ENCODE peak calls at places on chromosome 15, in six cellular contexts. R, F, A, Y, Z and I are unnamed samples.

GRCh38 chr15:82810061-82810862 is 834 bp downstream of the WHAMM start:
- DNase-seq in F (no peak), R (no peak), Y (peak; percentile 74), Z (peak; percentile 37), A (peak; percentile 74), I (no peak)

GRCh38 chr15:90576711-90577389 is 47.1 kb downstream of the CRTC3 start:
- DNase-seq in A (no peak), Z (no peak), F (no peak), R (no peak), Y (no peak), I (no peak)

GRCh38 chr15:41634072-41634628 is 26.1 kb upstream of the MGA start:
- DNase-seq in F (no peak), A (no peak), Z (no peak), Y (no peak), R (no peak), I (no peak)

GRCh38 chr15:39133201-39133600 is 447.7 kb upstream of the THBS1 start:
- DNase-seq in R (no peak), F (no peak), Y (peak; percentile 3), Z (no peak), A (no peak), I (peak; percentile 60)

GRCh38 chr15:64865998-64866520 is 24.3 kb downstream of the PLEKHO2 start:
- DNase-seq in R (no peak), Y (peak; percentile 91), Z (no peak), A (no peak), F (no peak), I (peak; percentile 80)

GRCh38 chr15:66474140-66474539 is 23.4 kb downstream of the SNAPC5 start:
- DNase-seq in Z (no peak), Y (no peak), R (no peak), F (no peak), A (no peak), I (no peak)

GRCh38 chr15:88891540-88892254 is 3.6 kb downstream of the HAPLN3 start:
- DNase-seq in A (no peak), F (no peak), R (no peak), Z (no peak), Y (no peak), I (no peak)

GRCh38 chr15:63491116-63491817 is 13.1 kb upstream of the USP3 start:
- DNase-seq in F (peak; percentile 27), Y (no peak), A (no peak), Z (no peak), R (no peak), I (no peak)

GRCh38 chr15:85891470-85891869 is 96.7 kb upstream of the KLHL25 start:
- DNase-seq in F (no peak), R (no peak), A (no peak), Y (no peak), Z (no peak), I (no peak)

GRCh38 chr15:63824570-63824969 is 9.2 kb downstream of the HERC1 start:
- DNase-seq in F (no peak), R (no peak), Y (no peak), A (no peak), Z (no peak), I (no peak)

GRCh38 chr15:95440712-95441111 is 889.8 kb upstream of the NR2F2 start:
- DNase-seq in Y (no peak), R (no peak), F (no peak), Z (no peak), A (no peak), I (peak; percentile 33)

GRCh38 chr15:80310776-80311175 is 58.8 kb upstream of the CTXND1 start:
- DNase-seq in Y (no peak), F (no peak), Z (no peak), R (no peak), A (no peak), I (no peak)

GRCh38 chr15:98043160-98044059 is 82.9 kb downstream of the ARRDC4 start:
- DNase-seq in F (no peak), Y (no peak), R (no peak), A (no peak), Z (no peak), I (no peak)

GRCh38 chr15:43903864-43904290 is 77.1 kb downstream of the WDR76 start:
- DNase-seq in F (peak; percentile 36), Y (peak; percentile 87), Z (peak; percentile 45), R (peak; percentile 16), A (peak; percentile 86), I (no peak)

GRCh38 chr15:66833372-66833771 is 131.3 kb downstream of the SMAD6 start:
- DNase-seq in Z (no peak), A (no peak), F (no peak), R (no peak), Y (no peak), I (no peak)

GRCh38 chr15:98681061-98681460 is 32.7 kb downstream of the IGF1R start:
- DNase-seq in A (no peak), Z (no peak), F (no peak), R (no peak), Y (no peak), I (no peak)

GRCh38 chr15:68511073-68511991 is 67.5 kb upstream of the CORO2B start:
- DNase-seq in A (no peak), Y (peak; percentile 90), F (no peak), R (no peak), Z (no peak), I (peak; percentile 95)

GRCh38 chr15:65580287-65580686 is 30.6 kb downstream of the INTS14 start:
- DNase-seq in Z (no peak), A (no peak), Y (peak; percentile 92), R (no peak), F (no peak), I (peak; percentile 36)

GRCh38 chr15:81781316-81781868 is 264.4 kb downstream of the MEX3B start:
- DNase-seq in R (no peak), Z (no peak), F (no peak), A (no peak), Y (no peak), I (no peak)

GRCh38 chr15:90648137-90649070 is 68.7 kb upstream of the BLM start:
- DNase-seq in Y (peak; percentile 89), F (peak; percentile 43), A (peak; percentile 72), Z (peak; percentile 58), R (no peak), I (no peak)

GRCh38 chr15:79282371-79283251 is at the start of gene ANKRD34C:
- DNase-seq in R (no peak), Y (no peak), F (peak; percentile 75), Z (no peak), A (peak; percentile 69), I (no peak)

GRCh38 chr15:70140543-70141375 is 43.0 kb upstream of the TLE3 start:
- DNase-seq in F (no peak), A (no peak), Z (peak; percentile 9), Y (no peak), R (no peak), I (no peak)

GRCh38 chr15:48355377-48355776 is 24.1 kb downstream of the DUT start:
- DNase-seq in Y (no peak), Z (no peak), F (no peak), R (no peak), A (no peak), I (peak; percentile 71)

GRCh38 chr15:88998980-88999713 is 86.0 kb upstream of the MFGE8 start:
- DNase-seq in Y (no peak), R (no peak), Z (no peak), A (no peak), F (no peak), I (no peak)

GRCh38 chr15:65954289-65954741 is 85.0 kb downstream of the RAB11A start:
- DNase-seq in F (peak; percentile 95), Z (no peak), R (no peak), Y (no peak), A (no peak), I (peak; percentile 8)

GRCh38 chr15:39084683-39085530 is 496.0 kb upstream of the THBS1 start:
- DNase-seq in A (peak; percentile 14), Y (peak; percentile 39), Z (no peak), R (no peak), F (no peak), I (peak; percentile 86)

GRCh38 chr15:80155001-80155377 is 2.2 kb downstream of the FAH start:
- DNase-seq in A (no peak), F (no peak), R (no peak), Y (no peak), Z (no peak), I (no peak)

GRCh38 chr15:32843211-32843907 is 125.6 kb downstream of the GREM1 start:
- DNase-seq in A (no peak), Z (no peak), R (no peak), F (no peak), Y (no peak), I (no peak)